ENCODE peak calls at places on chromosomes 3 and 15, in eight cellular contexts. G is A549, M is heart left ventricle, E is body of pancreas, C is IMR-90, Z is uterus, H is transverse colon, Q is stomach. K is an unnamed sample.

GRCh38 chr3:124597273-124597672 is 133.0 kb upstream of the UMPS start:
- DNase-seq in G (no peak), M (peak), E (no peak), C (no peak), Z (no peak), H (no peak), Q (no peak), K (no peak)

GRCh38 chr15:23075927-23076326 is 36.6 kb upstream of the TUBGCP5 start:
- DNase-seq in G (no peak), M (no peak), E (no peak), C (no peak), Z (no peak), H (no peak), Q (no peak), K (no peak)

GRCh38 chr15:98599911-98600685 is 48.2 kb upstream of the IGF1R start:
- DNase-seq in G (no peak), M (peak), E (peak), C (peak), Z (peak), H (peak), Q (no peak), K (no peak)

GRCh38 chr3:15634671-15635661 is 33.4 kb downstream of the BTD start:
- DNase-seq in G (no peak), M (no peak), E (no peak), C (peak), Z (peak), H (peak), Q (no peak), K (no peak)

GRCh38 chr15:43189296-43189695 is 4.1 kb downstream of the CCNDBP1 start:
- DNase-seq in G (no peak), M (no peak), E (no peak), C (peak), Z (no peak), H (no peak), Q (no peak), K (no peak)

GRCh38 chr15:31598620-31599019 is 272.0 kb downstream of the KLF13 start:
- DNase-seq in G (no peak), M (no peak), E (no peak), C (peak), Z (no peak), H (peak), Q (no peak), K (no peak)

GRCh38 chr3:17798000-17798399 is 55.6 kb upstream of the TBC1D5 start:
- DNase-seq in G (no peak), M (no peak), E (no peak), C (no peak), Z (no peak), H (no peak), Q (no peak), K (no peak)

GRCh38 chr3:62876064-62876463 is 848 bp upstream of the CADPS start:
- DNase-seq in G (no peak), M (peak), E (peak), C (peak), Z (no peak), H (peak), Q (no peak), K (no peak)

GRCh38 chr15:24956131-24956838 is 1.5 kb downstream of the SNRPN start:
- DNase-seq in G (peak), M (peak), E (peak), C (peak), Z (peak), H (peak), Q (peak), K (peak)

GRCh38 chr15:52790166-52790708 is at the start of gene ONECUT1:
- DNase-seq in G (peak), M (no peak), E (peak), C (peak), Z (no peak), H (peak), Q (peak), K (no peak)

GRCh38 chr15:85330941-85331588 is 49.3 kb upstream of the AKAP13 start:
- DNase-seq in G (peak), M (peak), E (peak), C (peak), Z (peak), H (peak), Q (peak), K (peak)
- TF ChIP-seq POLR2A in G (no peak), M (no peak), E (no peak), C (no peak), Z (peak), H (peak), Q (no peak), K (no peak)

GRCh38 chr15:47194718-47195117 is 522.6 kb upstream of the SEMA6D start:
- DNase-seq in G (no peak), M (no peak), E (no peak), C (peak), Z (no peak), H (no peak), Q (no peak), K (no peak)
- TF ChIP-seq CTCF in G (no peak), M (no peak), E (no peak), C (peak), Z (no peak), H (no peak), Q (no peak), K (peak)

GRCh38 chr3:187042062-187042745 is 97.1 kb downstream of the RPL39L start:
- DNase-seq in G (no peak), M (no peak), E (no peak), C (no peak), Z (no peak), H (no peak), Q (no peak), K (no peak)
- H3K4me3 ChIP-seq in G (no peak), M (no peak), E (no peak), C (no peak), Z (no peak), H (no peak), Q (no peak), K (no peak)

GRCh38 chr3:197959891-197960693 is at the start of gene LMLN:
- DNase-seq in G (peak), M (peak), E (peak), C (peak), Z (peak), H (peak), Q (peak), K (peak)
- TF ChIP-seq POLR2A in G (peak), M (no peak), E (peak), C (peak), Z (no peak), H (peak), Q (no peak), K (peak)